ENCODE peak calls at places on chromosomes 4 and X, in seven cellular contexts. I, Z, A, M, U, J and R are unnamed samples.

GRCh38 chr4:138910914-138911336 is 104.7 kb upstream of the NOCT start:
- DNase-seq in M (peak), J (peak), Z (peak), I (peak), A (no peak), U (peak), R (peak)

GRCh38 chr4:151313306-151314028 is 11.9 kb downstream of the SH3D19 start:
- DNase-seq in A (no peak), J (no peak), Z (no peak), M (no peak), I (no peak), U (no peak), R (no peak)

GRCh38 chrX:72094894-72095293 is 36.8 kb downstream of the RTL5 start:
- DNase-seq in A (no peak), I (no peak), M (no peak), J (peak), Z (no peak), U (peak), R (peak)

GRCh38 chr4:184684491-184685189 is 35.1 kb downstream of the PRIMPOL start:
- DNase-seq in J (no peak), I (no peak), Z (no peak), M (no peak), U (no peak), A (no peak), R (no peak)

GRCh38 chr4:24980064-24980690 is 50.6 kb downstream of the LGI2 start:
- DNase-seq in A (no peak), I (peak), Z (peak), U (peak), M (peak), J (peak), R (peak)

GRCh38 chr4:88751258-88752075 is 53.8 kb upstream of the NAP1L5 start:
- DNase-seq in U (no peak), J (no peak), Z (no peak), M (peak), A (no peak), I (no peak), R (no peak)

GRCh38 chr4:19689511-19689910 is 562.2 kb upstream of the SLIT2 start:
- DNase-seq in U (no peak), A (no peak), J (no peak), I (no peak), Z (peak), M (no peak), R (no peak)

GRCh38 chr4:17310269-17310652 is 201.6 kb downstream of the QDPR start:
- DNase-seq in A (no peak), M (no peak), J (no peak), I (no peak), Z (peak), U (no peak), R (no peak)

GRCh38 chr4:170777663-170778062 is 687.9 kb upstream of the AADAT start:
- DNase-seq in M (no peak), A (no peak), U (no peak), I (no peak), Z (no peak), J (no peak), R (no peak)

GRCh38 chr4:151266542-151266941 is 10.4 kb upstream of the PRSS48 start:
- DNase-seq in I (no peak), U (no peak), M (no peak), Z (no peak), J (no peak), A (no peak), R (no peak)

GRCh38 chr4:78002260-78002659 is 54.9 kb upstream of the FRAS1 start:
- DNase-seq in I (no peak), U (no peak), M (no peak), A (no peak), Z (no peak), J (no peak), R (no peak)

GRCh38 chr4:2135083-2135482 is 76.0 kb downstream of the NAT8L start:
- DNase-seq in J (no peak), M (no peak), U (no peak), A (no peak), I (no peak), Z (peak), R (no peak)

GRCh38 chr4:30757357-30757756 is 37.2 kb downstream of the PCDH7 start:
- DNase-seq in M (no peak), I (no peak), A (no peak), Z (peak), J (no peak), U (no peak), R (no peak)

GRCh38 chrX:15834827-15835595 is 19.6 kb downstream of the AP1S2 start:
- DNase-seq in J (no peak), Z (no peak), M (no peak), A (no peak), I (no peak), U (no peak), R (no peak)

GRCh38 chrX:47587906-47588735 is 5.9 kb downstream of the TIMP1 start:
- DNase-seq in I (no peak), J (peak), Z (no peak), A (no peak), M (no peak), U (no peak), R (no peak)

GRCh38 chrX:110012818-110013484 is 10.0 kb downstream of the TMEM164 start:
- DNase-seq in U (no peak), Z (no peak), M (no peak), I (no peak), J (no peak), A (no peak), R (no peak)

GRCh38 chr4:99099311-99099710 is 10.7 kb upstream of the ADH5 start:
- DNase-seq in I (no peak), J (no peak), U (no peak), A (no peak), Z (no peak), M (no peak), R (no peak)

GRCh38 chr4:99102634-99103033 is 14.0 kb upstream of the ADH5 start:
- DNase-seq in J (no peak), M (no peak), A (no peak), Z (no peak), I (no peak), U (no peak), R (no peak)

GRCh38 chr4:99103166-99103565 is 14.6 kb upstream of the ADH5 start:
- DNase-seq in J (no peak), Z (no peak), I (no peak), U (no peak), M (no peak), A (no peak), R (no peak)

GRCh38 chr4:99104153-99104552 is 15.6 kb upstream of the ADH5 start:
- DNase-seq in Z (no peak), M (no peak), I (no peak), U (no peak), J (no peak), A (no peak), R (no peak)

DNA sequence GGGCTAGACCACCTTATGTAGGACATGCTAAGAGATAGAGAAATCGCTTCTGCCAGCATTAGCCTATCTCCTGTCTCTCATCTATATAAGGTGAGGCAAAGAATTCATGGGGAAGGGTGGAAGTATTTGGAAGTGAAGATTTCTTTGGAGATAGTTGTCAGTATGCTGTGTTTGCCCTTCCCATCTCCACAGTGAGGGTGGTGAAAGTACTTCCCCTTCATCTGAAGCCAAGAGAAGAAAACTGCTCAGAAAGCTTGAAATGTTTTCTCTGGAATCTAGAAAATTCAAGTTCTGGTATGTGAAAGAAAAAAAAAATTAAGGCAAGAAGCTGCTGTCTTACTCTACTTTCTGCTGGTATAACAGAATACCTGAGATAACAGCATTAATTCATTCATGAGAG is 12.3 kb upstream of the ADH5 start:
- DNase-seq in A (no peak), I (no peak), U (no peak), M (no peak), Z (no peak), J (no peak), R (no peak)
- H3K4me3 ChIP-seq in A (no peak), I (no peak), U (no peak), M (no peak), Z (no peak), J (no peak), R (no peak)

GRCh38 chr4:7101692-7102515 is 34.0 kb upstream of the GRPEL1 start:
- DNase-seq in M (peak), U (peak), J (peak), Z (no peak), A (peak), I (peak), R (peak)
- H3K4me3 ChIP-seq in M (peak), U (peak), J (peak), Z (peak), A (peak), I (no peak), R (peak)

DNA sequence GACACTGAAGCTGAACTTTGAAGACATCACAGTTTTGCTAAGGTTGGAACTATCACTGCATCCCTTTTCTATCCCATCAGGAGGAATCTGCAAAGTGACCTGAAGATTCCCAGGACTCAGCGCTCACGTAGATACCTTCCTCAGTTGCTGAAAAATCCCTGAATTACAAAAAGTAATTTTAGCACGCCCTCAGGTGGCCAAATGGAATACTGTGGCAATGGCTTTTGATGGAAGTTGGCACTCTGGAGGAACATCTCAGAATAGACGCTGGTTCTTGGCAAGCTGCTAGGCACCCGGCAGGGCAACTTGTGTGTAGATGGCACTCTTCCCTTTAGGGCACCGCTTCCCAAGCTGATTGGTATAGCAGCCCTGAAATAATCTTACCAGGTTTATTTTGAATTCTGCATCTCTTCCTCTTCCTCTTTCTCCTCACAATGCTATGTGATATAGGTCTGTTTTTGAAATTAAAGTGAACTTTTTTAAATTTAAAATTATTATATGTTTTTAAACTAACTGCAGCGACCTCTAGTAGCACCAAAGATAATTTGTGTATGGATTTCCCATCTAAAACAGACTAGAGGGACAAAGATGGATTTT is 16.3 kb upstream of the ESX1 start:
- DNase-seq in M (peak), J (peak), Z (no peak), U (peak), I (no peak), A (no peak), R (peak)
- H3K4me3 ChIP-seq in M (peak), J (no peak), Z (peak), U (peak), I (no peak), A (no peak), R (peak)

DNA sequence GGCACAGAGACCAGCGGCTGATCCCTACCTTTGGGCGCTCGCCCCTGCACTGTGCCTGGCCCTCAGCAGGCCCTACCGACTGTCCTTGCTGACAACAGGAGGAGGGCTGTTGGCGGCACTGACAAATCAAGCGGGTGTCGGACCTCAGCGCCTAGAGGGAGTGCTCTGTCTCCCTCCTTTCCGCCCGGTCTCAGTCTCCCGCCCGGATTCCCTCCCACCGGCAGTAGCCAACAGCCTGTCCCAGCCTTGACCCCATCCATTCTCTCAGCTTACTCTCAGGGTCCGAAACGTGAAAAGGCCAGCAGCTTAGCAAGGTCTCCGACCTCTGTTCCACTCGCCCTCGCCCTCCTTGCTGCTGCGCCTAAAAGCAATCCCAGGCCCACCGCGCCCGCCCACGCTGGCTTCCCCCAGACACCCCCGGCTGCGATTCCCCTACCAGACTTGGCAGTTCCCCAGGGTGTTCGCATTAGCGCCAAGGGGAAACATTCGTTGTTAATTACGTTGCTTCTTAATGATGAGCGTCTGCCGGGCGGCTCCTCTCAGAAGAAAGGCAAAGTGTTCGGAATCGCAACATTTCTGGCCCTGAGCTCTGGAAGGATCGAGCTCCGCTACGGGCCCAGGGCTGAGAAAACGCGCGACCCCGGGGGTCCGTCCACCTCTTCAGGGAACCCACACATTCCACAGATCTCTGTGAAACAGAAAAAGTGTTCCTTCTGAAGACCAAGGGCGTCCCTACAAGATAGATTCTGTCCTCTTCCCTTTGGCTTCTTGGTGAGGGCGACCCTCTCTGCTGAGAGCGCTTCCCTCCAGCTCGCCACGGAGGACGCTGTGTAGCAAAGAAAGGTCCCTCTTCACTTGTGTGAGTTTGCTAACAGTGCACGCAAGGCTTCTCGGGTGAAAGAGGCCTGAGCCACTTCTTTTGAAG is 96.1 kb downstream of the SOWAHB start:
- DNase-seq in I (no peak), Z (no peak), A (no peak), M (no peak), J (peak), U (no peak), R (peak)
- H3K4me3 ChIP-seq in I (no peak), Z (no peak), A (no peak), M (no peak), J (peak), U (no peak), R (peak)